ENCODE peak calls at places on chromosome 15, in eight cellular contexts. L is mammary epithelial cell; G is cardiac muscle cell; K is pancreas; I is SJCRH30; C is colonic mucosa; S is CD8-positive, alpha-beta T cell; Y is left lung. A is an unnamed sample.

GRCh38 chr15:65333863-65334262 is 29.4 kb downstream of the RNU5B-1 start:
- DNase-seq in L (no peak), G (no peak), K (no peak), I (no peak), C (no peak), S (no peak), Y (no peak), A (no peak)

GRCh38 chr15:63800245-63800644 is 33.5 kb downstream of the HERC1 start:
- DNase-seq in L (no peak), G (no peak), K (no peak), I (no peak), C (no peak), S (no peak), Y (no peak), A (no peak)

GRCh38 chr15:53378096-53378620 is 381.3 kb downstream of the WDR72 start:
- DNase-seq in L (no peak), G (no peak), K (no peak), I (no peak), C (no peak), S (no peak), Y (no peak), A (no peak)

GRCh38 chr15:36370735-36371115 is 208.7 kb upstream of the CDIN1 start:
- DNase-seq in L (peak; percentile 87), G (peak; percentile 43), K (no peak), I (no peak), C (no peak), S (no peak), Y (no peak), A (no peak)

GRCh38 chr15:98999233-98999632 is 8.4 kb downstream of the PGPEP1L start:
- DNase-seq in L (no peak), G (no peak), K (no peak), I (no peak), C (no peak), S (no peak), Y (no peak), A (no peak)

GRCh38 chr15:35719964-35720507 is 174.1 kb upstream of the DPH6 start:
- DNase-seq in L (no peak), G (no peak), K (no peak), I (no peak), C (no peak), S (no peak), Y (no peak), A (no peak)

GRCh38 chr15:26889298-26889898 is 22.5 kb downstream of the GABRA5 start:
- DNase-seq in L (peak; percentile 31), G (peak; percentile 75), K (peak; percentile 54), I (no peak), C (peak; percentile 51), S (no peak), Y (no peak), A (no peak)

GRCh38 chr15:48891229-48891765 is 13.4 kb downstream of the EID1 start:
- DNase-seq in L (no peak), G (no peak), K (no peak), I (no peak), C (no peak), S (no peak), Y (no peak), A (no peak)

GRCh38 chr15:83694538-83694937 is 40.6 kb downstream of the ADAMTSL3 start:
- DNase-seq in L (no peak), G (peak; percentile 19), K (no peak), I (no peak), C (no peak), S (no peak), Y (no peak), A (no peak)

GRCh38 chr15:78394981-78395619 is 42.9 kb upstream of the IREB2 start:
- DNase-seq in L (no peak), G (no peak), K (no peak), I (peak; percentile 34), C (no peak), S (no peak), Y (no peak), A (no peak)

GRCh38 chr15:75151214-75152128 is 50.2 kb upstream of the C15orf39 start:
- DNase-seq in L (no peak), G (no peak), K (no peak), I (peak; percentile 26), C (no peak), S (no peak), Y (no peak), A (no peak)

GRCh38 chr15:99507016-99507731 is 58.6 kb upstream of the MEF2A start:
- DNase-seq in L (no peak), G (peak; percentile 94), K (no peak), I (peak; percentile 75), C (no peak), S (no peak), Y (no peak), A (no peak)

GRCh38 chr15:81894069-81894468 is 151.7 kb downstream of the MEX3B start:
- DNase-seq in L (no peak), G (no peak), K (no peak), I (no peak), C (no peak), S (no peak), Y (no peak), A (no peak)

GRCh38 chr15:70234256-70234965 is 136.7 kb upstream of the TLE3 start:
- DNase-seq in L (no peak), G (peak; percentile 92), K (no peak), I (peak; percentile 67), C (no peak), S (no peak), Y (no peak), A (no peak)

GRCh38 chr15:74656935-74657535 is 38.8 kb downstream of the EDC3 start:
- DNase-seq in L (no peak), G (no peak), K (no peak), I (no peak), C (no peak), S (no peak), Y (no peak), A (no peak)

GRCh38 chr15:87639305-87640011 is 617.1 kb downstream of the NTRK3 start:
- DNase-seq in L (no peak), G (peak; percentile 5), K (no peak), I (no peak), C (no peak), S (no peak), Y (no peak), A (no peak)

GRCh38 chr15:35142578-35142977 is 57.5 kb upstream of the NANOGP8 start:
- DNase-seq in L (no peak), G (peak; percentile 34), K (no peak), I (no peak), C (no peak), S (no peak), Y (no peak), A (no peak)

GRCh38 chr15:51377038-51377761 is 35.7 kb downstream of the GLDN start:
- DNase-seq in L (peak; percentile 2), G (peak; percentile 21), K (no peak), I (no peak), C (no peak), S (no peak), Y (no peak), A (no peak)

GRCh38 chr15:68027388-68027787 is 26.7 kb upstream of the PIAS1 start:
- DNase-seq in L (no peak), G (no peak), K (no peak), I (no peak), C (no peak), S (no peak), Y (no peak), A (no peak)

GRCh38 chr15:93031103-93031464 is 57.9 kb downstream of the RGMA start:
- DNase-seq in L (no peak), G (no peak), K (no peak), I (peak; percentile 30), C (no peak), S (no peak), Y (peak; percentile 57), A (no peak)

GRCh38 chr15:77508541-77509505 is 88.1 kb downstream of the HMG20A start:
- DNase-seq in L (peak; percentile 61), G (peak; percentile 48), K (peak; percentile 55), I (no peak), C (no peak), S (no peak), Y (no peak), A (no peak)

GRCh38 chr15:25862087-25862468 is 1.0 kb downstream of the ATP10A start:
- DNase-seq in L (no peak), G (no peak), K (no peak), I (no peak), C (no peak), S (peak; percentile 31), Y (peak; percentile 71), A (no peak)

GRCh38 chr15:25171111-25171811 is 216.5 kb downstream of the SNRPN start:
- DNase-seq in L (no peak), G (no peak), K (peak; percentile 2), I (peak; percentile 0), C (peak; percentile 14), S (no peak), Y (peak; percentile 47), A (no peak)

GRCh38 chr15:60392986-60393811 is 4.6 kb downstream of the ANXA2 start:
- DNase-seq in L (peak; percentile 100), G (peak; percentile 98), K (peak; percentile 87), I (peak; percentile 72), C (peak; percentile 85), S (no peak), Y (no peak), A (no peak)

GRCh38 chr15:60390931-60391501 is 6.8 kb downstream of the ANXA2 start:
- DNase-seq in L (peak; percentile 92), G (peak; percentile 91), K (no peak), I (peak; percentile 85), C (peak; percentile 77), S (no peak), Y (no peak), A (no peak)

GRCh38 chr15:60391722-60392340 is 6.0 kb downstream of the ANXA2 start:
- DNase-seq in L (peak; percentile 21), G (no peak), K (no peak), I (no peak), C (no peak), S (no peak), Y (no peak), A (no peak)

GRCh38 chr15:60390231-60390630 is 7.6 kb downstream of the ANXA2 start:
- DNase-seq in L (no peak), G (no peak), K (no peak), I (no peak), C (no peak), S (no peak), Y (no peak), A (no peak)

GRCh38 chr15:60392601-60392985 is 5.2 kb downstream of the ANXA2 start:
- DNase-seq in L (peak; percentile 87), G (peak; percentile 82), K (no peak), I (peak; percentile 48), C (no peak), S (no peak), Y (no peak), A (no peak)
- H3K36me3 ChIP-seq in L (peaks cover 34% of the 10 kb centered on the region), G (no peaks in the 10 kb centered on the region), K (no peaks in the 10 kb centered on the region), I (peaks cover 19% of the 10 kb centered on the region), C (no peaks in the 10 kb centered on the region), S (no peaks in the 10 kb centered on the region), Y (no peaks in the 10 kb centered on the region), A (no peaks in the 10 kb centered on the region)

GRCh38 chr15:101022876-101023275 is 103.7 kb downstream of the LRRK1 start:
- DNase-seq in L (no peak), G (no peak), K (no peak), I (no peak), C (peak; percentile 11), S (no peak), Y (no peak), A (no peak)
- H3K36me3 ChIP-seq in L (peaks cover 3% of the 10 kb centered on the region), G (no peaks in the 10 kb centered on the region), K (no peaks in the 10 kb centered on the region), I (no peaks in the 10 kb centered on the region), C (no peaks in the 10 kb centered on the region), S (no peaks in the 10 kb centered on the region), Y (no peaks in the 10 kb centered on the region), A (no peaks in the 10 kb centered on the region)

GRCh38 chr15:42182328-42182901 is 25.7 kb downstream of the VPS39 start:
- DNase-seq in L (no peak), G (no peak), K (no peak), I (no peak), C (no peak), S (no peak), Y (no peak), A (no peak)
- H3K36me3 ChIP-seq in L (peaks cover 15% of the 10 kb centered on the region), G (peaks cover 67% of the 10 kb centered on the region), K (no peaks in the 10 kb centered on the region), I (peaks cover 40% of the 10 kb centered on the region), C (peaks cover 6% of the 10 kb centered on the region), S (peaks cover 62% of the 10 kb centered on the region), Y (no peaks in the 10 kb centered on the region), A (peaks cover 52% of the 10 kb centered on the region)

GRCh38 chr15:90090226-90090848 is 11.9 kb downstream of the IDH2 start:
- DNase-seq in L (no peak), G (no peak), K (peak; percentile 21), I (no peak), C (no peak), S (no peak), Y (no peak), A (no peak)
- H3K36me3 ChIP-seq in L (no peaks in the 10 kb centered on the region), G (peaks cover 32% of the 10 kb centered on the region), K (no peaks in the 10 kb centered on the region), I (peaks cover 13% of the 10 kb centered on the region), C (peaks cover 7% of the 10 kb centered on the region), S (peaks cover 18% of the 10 kb centered on the region), Y (no peaks in the 10 kb centered on the region), A (peaks cover 32% of the 10 kb centered on the region)